ENCODE peak calls at places on chromosomes 7 and 10, in ten cellular contexts. A, Z, J, Q, X, F, V, M, P and K are unnamed samples.

GRCh38 chr7:95481768-95482167 is 4.0 kb upstream of the ASB4 start:
- DNase-seq in V (no peak), Z (no peak), F (no peak), P (no peak), M (no peak), J (no peak), A (no peak), X (no peak), Q (no peak), K (no peak)

GRCh38 chr7:98133181-98133580 is 26.5 kb downstream of the LMTK2 start:
- DNase-seq in V (no peak), Z (no peak), M (no peak), Q (no peak), F (peak), X (no peak), J (peak), P (no peak), A (no peak), K (no peak)

GRCh38 chr7:156218544-156219306 is 406.5 kb upstream of the SHH start:
- DNase-seq in Q (peak), Z (no peak), P (no peak), M (peak), X (no peak), J (no peak), V (no peak), A (no peak), F (no peak), K (no peak)

GRCh38 chr7:106609416-106609815 is 51.5 kb downstream of the CCDC71L start:
- DNase-seq in P (no peak), M (no peak), V (no peak), Z (no peak), F (no peak), J (no peak), A (no peak), X (no peak), Q (no peak), K (no peak)

GRCh38 chr10:27251554-27251953 is 11.0 kb upstream of the ACBD5 start:
- DNase-seq in Z (no peak), M (peak), P (no peak), Q (no peak), V (no peak), J (no peak), A (no peak), F (no peak), X (no peak), K (no peak)

GRCh38 chr10:78981257-78981969 is 87.4 kb upstream of the ZMIZ1 start:
- DNase-seq in F (no peak), J (no peak), V (no peak), Q (no peak), A (no peak), X (no peak), P (no peak), M (no peak), Z (no peak), K (no peak)

GRCh38 chr10:129078746-129079480 is 388.1 kb upstream of the MGMT start:
- DNase-seq in J (no peak), Z (no peak), A (no peak), Q (no peak), V (no peak), P (peak), M (no peak), X (no peak), F (no peak), K (peak)

GRCh38 chr7:80729586-80730320 is 91.3 kb downstream of the CD36 start:
- DNase-seq in Z (no peak), M (no peak), X (no peak), V (no peak), J (no peak), F (no peak), A (peak), Q (no peak), P (no peak), K (no peak)

GRCh38 chr7:117435475-117436043 is 8.3 kb upstream of the ASZ1 start:
- DNase-seq in F (no peak), M (no peak), V (no peak), X (no peak), P (no peak), Q (no peak), J (peak), Z (no peak), A (no peak), K (no peak)

GRCh38 chr7:43022008-43022407 is 89.8 kb downstream of the MRPL32 start:
- DNase-seq in F (no peak), M (no peak), J (no peak), Q (no peak), A (no peak), P (no peak), Z (no peak), X (no peak), V (no peak), K (no peak)

GRCh38 chr10:125151824-125152634 is 8.3 kb downstream of the CTBP2 start:
- DNase-seq in P (peak), Z (no peak), Q (no peak), J (no peak), X (no peak), M (peak), A (no peak), V (peak), F (peak), K (no peak)

GRCh38 chr7:107494315-107494751 is 24.5 kb downstream of the GPR22 start:
- DNase-seq in Z (peak), J (no peak), A (no peak), M (no peak), F (no peak), X (no peak), V (no peak), Q (peak), P (no peak), K (no peak)

GRCh38 chr10:104255244-104255981 is 721 bp downstream of the GSTO1 start:
- DNase-seq in A (no peak), Q (peak), Z (peak), M (no peak), J (no peak), F (peak), X (no peak), P (no peak), V (no peak), K (no peak)

GRCh38 chr7:2567663-2568238 is 9.0 kb downstream of the IQCE start:
- DNase-seq in Z (no peak), X (no peak), V (no peak), J (no peak), A (peak), M (no peak), P (peak), Q (peak), F (no peak), K (no peak)

GRCh38 chr7:14403587-14403986 is 414.1 kb upstream of the ETV1 start:
- DNase-seq in A (no peak), J (no peak), P (no peak), F (no peak), M (no peak), Q (no peak), V (no peak), X (no peak), Z (no peak), K (no peak)

GRCh38 chr10:25556457-25556856 is 377.6 kb upstream of the MYO3A start:
- DNase-seq in X (no peak), Z (peak), F (no peak), V (no peak), J (no peak), M (no peak), Q (no peak), P (no peak), A (no peak), K (no peak)

GRCh38 chr7:133746847-133747246 is 380.3 kb upstream of the LRGUK start:
- DNase-seq in Q (peak), V (no peak), M (no peak), A (no peak), Z (no peak), F (no peak), X (no peak), P (no peak), J (no peak), K (no peak)

GRCh38 chr7:84264341-84264740 is 69.8 kb upstream of the SEMA3A start:
- DNase-seq in F (no peak), A (no peak), J (no peak), Z (no peak), P (no peak), Q (no peak), V (no peak), M (no peak), X (no peak), K (no peak)

GRCh38 chr10:84798333-84798732 is 469.9 kb downstream of the CCSER2 start:
- DNase-seq in M (no peak), V (no peak), A (no peak), Q (no peak), J (no peak), F (no peak), P (no peak), X (no peak), Z (no peak), K (no peak)

GRCh38 chr10:101297901-101298451 is 56.0 kb upstream of the BTRC start:
- DNase-seq in X (peak), J (no peak), A (peak), Q (no peak), P (peak), F (peak), M (no peak), Z (peak), V (peak), K (no peak)

GRCh38 chr7:134089446-134089845 is 37.7 kb upstream of the LRGUK start:
- DNase-seq in J (no peak), M (no peak), V (no peak), Z (peak), Q (no peak), X (no peak), F (no peak), P (no peak), A (no peak), K (no peak)

GRCh38 chr7:2107386-2108085 is 125.2 kb downstream of the MAD1L1 start:
- DNase-seq in P (no peak), F (no peak), Z (no peak), Q (no peak), V (no peak), A (no peak), X (no peak), J (no peak), M (peak), K (no peak)

GRCh38 chr7:100895956-100896742 is 461 bp upstream of the ACHE start:
- DNase-seq in Q (no peak), M (peak), A (peak), J (no peak), V (peak), X (peak), Z (peak), P (peak), F (peak), K (no peak)

GRCh38 chr7:29935111-29935510 is 54.5 kb downstream of the SCRN1 start:
- DNase-seq in Z (no peak), V (no peak), J (no peak), X (no peak), F (no peak), Q (no peak), P (no peak), A (no peak), M (no peak), K (no peak)

GRCh38 chr7:73522081-73522818 is at the start of gene BAZ1B:
- DNase-seq in M (peak), A (peak), Q (peak), F (peak), P (peak), V (peak), Z (peak), X (peak), J (peak), K (peak)
- TF ChIP-seq POLR2A in M (no peak), A (peak), Q (peak), F (peak), P (peak), V (peak), Z (peak), X (peak), J (peak), K (no peak)

GRCh38 chr7:17043012-17043877 is 161.5 kb upstream of the AGR3 start:
- DNase-seq in F (no peak), J (no peak), Z (peak), A (no peak), Q (no peak), P (no peak), M (no peak), V (no peak), X (no peak), K (no peak)

GRCh38 chr7:17046666-17047065 is 164.9 kb upstream of the AGR3 start:
- DNase-seq in Z (no peak), Q (no peak), F (no peak), P (no peak), X (no peak), V (no peak), A (no peak), M (no peak), J (no peak), K (no peak)

GRCh38 chr7:17044868-17045267 is 163.1 kb upstream of the AGR3 start:
- DNase-seq in F (no peak), V (no peak), Q (no peak), A (no peak), X (no peak), P (no peak), J (no peak), M (no peak), Z (no peak), K (no peak)

GRCh38 chr7:17042211-17042610 is 160.4 kb upstream of the AGR3 start:
- DNase-seq in M (no peak), Z (no peak), A (no peak), Q (no peak), V (no peak), J (no peak), X (no peak), P (no peak), F (no peak), K (no peak)

DNA sequence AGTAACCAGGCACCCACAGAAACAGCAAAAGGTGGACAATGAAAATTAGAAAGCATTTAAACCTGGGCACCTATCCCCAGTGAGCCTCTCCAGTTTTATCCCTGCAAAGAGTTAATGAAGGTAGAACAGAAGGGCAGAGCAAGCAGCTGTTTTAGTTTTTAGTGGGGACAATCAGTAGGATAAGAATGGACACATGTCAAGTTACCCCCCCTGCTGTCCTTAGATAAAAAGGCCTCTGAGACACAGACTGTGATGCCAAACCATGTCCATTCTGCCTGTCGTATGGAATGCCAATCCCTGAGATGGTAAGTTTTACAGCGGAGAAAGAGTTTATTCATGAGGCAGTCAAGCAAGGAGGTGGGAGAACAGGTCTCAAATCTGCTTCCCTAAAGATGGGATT is 162.6 kb upstream of the AGR3 start:
- DNase-seq in Z (no peak), V (no peak), J (no peak), M (no peak), F (no peak), P (no peak), A (no peak), X (no peak), Q (peak), K (no peak)
- TF ChIP-seq EP300 in Z (no peak), V (peak), J (no peak), M (no peak), F (no peak), P (no peak), A (no peak), X (no peak), Q (no peak), K (no peak)

DNA sequence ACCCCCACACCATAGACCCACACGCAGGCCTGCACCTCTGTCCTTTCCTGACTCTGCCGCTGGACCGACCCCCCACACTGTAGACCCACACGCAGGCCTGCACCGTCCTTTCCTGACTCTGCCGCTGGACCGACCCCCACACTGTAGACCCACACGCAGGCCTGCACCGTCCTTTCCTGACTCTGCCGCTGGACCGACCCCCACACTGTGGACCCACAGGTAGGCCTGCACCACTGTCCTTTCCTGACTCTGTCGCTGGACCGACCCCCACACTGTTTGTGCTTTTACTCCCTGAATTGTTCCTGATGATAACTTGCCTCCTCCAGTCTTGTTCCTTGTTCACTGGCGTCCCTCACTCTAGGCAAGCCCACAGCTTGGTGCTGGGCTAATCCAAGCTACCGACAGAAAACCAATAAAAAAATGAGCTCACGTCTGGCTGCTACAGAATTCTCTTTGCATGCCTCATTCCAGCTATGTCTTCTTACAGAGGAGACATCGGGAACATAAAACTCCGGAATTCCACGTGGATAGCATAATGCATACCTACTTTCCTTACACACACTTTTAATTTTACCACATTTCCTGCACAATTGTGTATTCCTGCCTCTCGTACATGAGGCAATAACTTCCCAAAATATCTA is 494.3 kb downstream of the PTPRN2 start:
- DNase-seq in V (no peak), X (peak), Z (no peak), J (no peak), M (no peak), P (no peak), Q (no peak), A (no peak), F (no peak), K (no peak)
- TF ChIP-seq POLR2A in V (no peak), X (no peak), Z (no peak), J (no peak), M (no peak), P (no peak), Q (no peak), A (no peak), F (no peak), K (no peak)

DNA sequence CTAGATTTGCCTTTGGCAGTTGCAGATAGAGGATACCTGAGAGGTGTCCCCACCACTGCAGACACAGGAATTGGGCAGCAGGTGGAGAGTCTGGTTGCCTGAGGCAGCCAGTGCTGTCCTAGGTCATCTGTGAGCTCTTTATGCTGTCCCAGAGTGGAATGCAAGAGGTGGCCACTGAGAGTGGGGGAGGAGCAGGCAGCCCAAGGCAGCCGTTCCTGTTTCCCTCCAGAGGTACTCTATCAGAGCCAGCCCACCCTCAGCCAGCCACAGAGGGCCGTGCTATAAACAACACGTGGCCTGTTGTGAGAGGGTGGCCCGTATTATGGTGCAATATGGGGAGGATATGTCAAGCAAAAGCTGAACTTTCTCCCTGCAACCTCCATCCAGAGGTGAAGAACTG is 8.5 kb downstream of the LRRC18 start:
- DNase-seq in A (no peak), Q (no peak), Z (no peak), J (no peak), F (no peak), X (no peak), P (peak), V (no peak), M (no peak), K (no peak)
- TF ChIP-seq EP300 in A (no peak), Q (no peak), Z (no peak), J (no peak), F (no peak), X (no peak), P (no peak), V (no peak), M (no peak), K (no peak)

GRCh38 chr10:7410306-7410799 is 481 bp downstream of the SFMBT2 start:
- DNase-seq in V (peak), Z (no peak), M (peak), Q (no peak), P (peak), X (no peak), F (peak), A (peak), J (no peak), K (no peak)
- TF ChIP-seq POLR2A in V (no peak), Z (no peak), M (no peak), Q (no peak), P (no peak), X (no peak), F (no peak), A (no peak), J (no peak), K (no peak)